ENCODE peak calls at places on chromosomes 16 and 17, in eight cellular contexts. V is lower leg skin, C is fibroblast of villous mesenchyme, R is transverse colon, Z is mammary epithelial cell, A is stomach, Y is Panc1, J is heart left ventricle. B is an unnamed sample.

GRCh38 chr17:20852541-20853370 is 190.1 kb downstream of the USP22 start:
- DNase-seq in V (no peak), C (peak), R (peak), Z (peak), A (no peak), Y (no peak), J (peak), B (no peak)

GRCh38 chr16:8982816-8983215 is 19.1 kb upstream of the USP7 start:
- DNase-seq in V (no peak), C (no peak), R (no peak), Z (no peak), A (no peak), Y (no peak), J (no peak), B (no peak)

GRCh38 chr16:14491831-14492529 is 138.1 kb downstream of the PARN start:
- DNase-seq in V (no peak), C (no peak), R (no peak), Z (no peak), A (no peak), Y (no peak), J (no peak), B (no peak)

GRCh38 chr17:55492951-55493350 is 18.3 kb downstream of the SMIM36 start:
- DNase-seq in V (no peak), C (no peak), R (no peak), Z (no peak), A (no peak), Y (no peak), J (no peak), B (no peak)

GRCh38 chr17:34683390-34683789 is 104.0 kb downstream of the TMEM132E start:
- DNase-seq in V (no peak), C (no peak), R (no peak), Z (no peak), A (no peak), Y (no peak), J (no peak), B (no peak)

GRCh38 chr17:40530988-40531971 is 29.9 kb upstream of the TNS4 start:
- DNase-seq in V (no peak), C (no peak), R (no peak), Z (no peak), A (no peak), Y (no peak), J (no peak), B (no peak)

GRCh38 chr17:40063915-40064531 is 1.3 kb downstream of the THRA start:
- DNase-seq in V (no peak), C (no peak), R (no peak), Z (no peak), A (no peak), Y (no peak), J (peak), B (no peak)

GRCh38 chr17:31511583-31511982 is 120.1 kb downstream of the RAB11FIP4 start:
- DNase-seq in V (no peak), C (no peak), R (no peak), Z (no peak), A (no peak), Y (no peak), J (no peak), B (no peak)

GRCh38 chr16:1101133-1101532 is 5.1 kb upstream of the C1QTNF8 start:
- DNase-seq in V (no peak), C (no peak), R (no peak), Z (no peak), A (no peak), Y (no peak), J (no peak), B (no peak)

GRCh38 chr17:72421128-72422092 is 300.6 kb downstream of the SOX9 start:
- DNase-seq in V (no peak), C (peak), R (peak), Z (peak), A (peak), Y (peak), J (no peak), B (peak)

GRCh38 chr17:9470171-9470570 is 105.4 kb downstream of the STX8 start:
- DNase-seq in V (no peak), C (peak), R (no peak), Z (no peak), A (no peak), Y (no peak), J (no peak), B (no peak)

DNA sequence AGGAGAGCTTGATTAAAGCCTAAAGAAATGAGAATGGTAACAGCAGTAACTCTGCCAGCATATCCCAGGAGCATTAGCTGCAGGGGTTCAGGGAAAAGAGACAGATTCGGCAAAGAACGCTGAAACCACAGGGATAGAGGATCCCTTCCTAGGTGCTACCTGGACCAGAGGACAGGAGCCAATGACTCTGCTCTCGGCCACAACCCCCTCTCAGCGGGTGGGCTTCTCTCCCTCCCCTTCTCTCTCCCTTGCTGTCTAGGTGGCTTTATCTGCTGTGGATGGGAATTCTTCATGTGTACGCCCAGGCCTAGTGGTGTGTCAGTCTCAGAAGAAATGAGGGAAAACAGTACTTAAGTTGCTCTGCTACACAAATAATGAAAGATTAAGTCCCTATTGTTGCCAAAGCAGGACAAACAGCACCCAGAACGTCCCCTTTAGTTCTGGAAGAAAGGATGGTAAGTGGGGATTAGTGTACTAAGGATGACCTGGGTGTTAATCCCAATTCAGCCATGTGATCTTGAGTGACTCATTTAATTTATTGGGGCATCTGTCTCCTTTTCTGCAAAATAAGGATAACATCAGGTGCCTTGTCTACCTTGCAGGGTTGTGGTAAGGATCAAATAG is 123.3 kb downstream of the CDK5R1 start:
- DNase-seq in V (no peak), C (no peak), R (no peak), Z (no peak), A (no peak), Y (no peak), J (no peak), B (no peak)
- TF ChIP-seq CTCF in V (no peak), C (no peak), R (no peak), Z (no peak), A (no peak), Y (no peak), J (no peak), B (no peak)

DNA sequence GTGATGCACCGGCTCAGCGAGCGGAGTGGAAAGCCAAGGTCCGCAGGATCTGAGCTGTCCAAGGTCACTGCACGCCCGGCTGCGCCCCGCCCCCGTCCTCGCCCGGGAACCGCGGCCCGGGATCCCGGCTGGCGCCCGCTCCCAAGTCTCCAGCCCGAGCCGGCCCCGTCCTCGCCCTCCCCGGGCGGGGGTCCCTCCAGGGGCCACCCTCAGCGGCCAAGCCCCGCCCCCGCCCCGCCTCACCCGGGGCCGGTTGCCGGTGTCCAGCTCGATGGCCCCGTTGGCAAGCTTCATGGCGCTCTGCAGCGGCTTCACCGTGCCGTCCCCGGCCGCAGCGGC is 209 bp downstream of the VPS9D1 start:
- DNase-seq in V (no peak), C (peak), R (peak), Z (no peak), A (peak), Y (no peak), J (peak), B (no peak)
- H3K4me3 ChIP-seq in V (peak), C (peak), R (peak), Z (peak), A (peak), Y (peak), J (peak), B (peak)

GRCh38 chr17:44968225-44969143 is at the start of gene C1QL1:
- DNase-seq in V (peak), C (peak), R (peak), Z (peak), A (peak), Y (no peak), J (peak), B (peak)
- TF ChIP-seq CTCF in V (no peak), C (no peak), R (no peak), Z (peak), A (no peak), Y (no peak), J (no peak), B (no peak)

DNA sequence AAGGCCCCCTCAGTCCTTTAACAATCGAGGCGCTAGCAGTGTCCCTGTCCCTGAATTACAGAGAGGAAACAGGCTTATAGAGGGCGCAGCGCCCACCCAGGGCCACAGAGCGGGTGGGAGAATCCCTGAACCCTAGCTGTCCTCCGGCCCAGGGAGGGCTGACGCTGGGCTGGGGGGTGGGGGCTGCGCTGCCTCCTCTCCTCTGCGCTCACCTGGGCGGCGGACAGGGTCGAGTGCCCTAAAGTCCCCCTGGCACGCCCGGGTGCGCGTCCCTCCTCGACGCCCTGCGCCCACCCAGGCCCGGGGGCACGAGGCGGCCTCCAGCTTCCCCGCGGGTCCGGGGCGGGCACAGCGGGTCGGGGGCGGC is 200.4 kb upstream of the N4BP1 start:
- DNase-seq in V (no peak), C (no peak), R (no peak), Z (no peak), A (no peak), Y (no peak), J (no peak), B (no peak)
- H3K4me3 ChIP-seq in V (no peak), C (no peak), R (peak), Z (no peak), A (peak), Y (no peak), J (peak), B (no peak)

GRCh38 chr16:35239561-35239960 is 1780.1 kb downstream of the TP53TG3F start:
- DNase-seq in V (no peak), C (no peak), R (no peak), Z (no peak), A (no peak), Y (no peak), J (no peak), B (no peak)
- TF ChIP-seq CTCF in V (no peak), C (no peak), R (no peak), Z (peak), A (no peak), Y (no peak), J (no peak), B (no peak)

DNA sequence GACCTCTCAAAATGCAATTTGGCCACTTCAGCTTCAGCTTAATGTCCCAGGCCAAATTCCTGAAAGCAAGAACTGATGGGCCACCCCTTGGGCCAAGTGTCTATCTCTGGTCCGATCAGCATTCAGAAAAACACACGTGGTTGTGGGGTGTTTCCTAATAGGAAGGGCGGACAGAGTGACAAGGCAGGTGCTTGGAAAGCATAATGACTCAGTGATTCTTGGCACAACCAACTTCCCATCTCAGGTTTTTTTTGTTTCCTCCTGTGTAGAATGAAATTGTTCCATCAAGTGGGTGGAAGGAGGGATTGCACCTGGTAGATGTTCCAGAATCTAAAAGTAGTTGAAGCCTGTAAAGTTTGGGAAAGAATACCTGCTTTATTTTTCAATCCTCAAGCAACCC is 155.6 kb downstream of the HS3ST2 start:
- DNase-seq in V (no peak), C (no peak), R (no peak), Z (peak), A (no peak), Y (no peak), J (no peak), B (no peak)
- H3K4me3 ChIP-seq in V (no peak), C (no peak), R (no peak), Z (no peak), A (no peak), Y (no peak), J (no peak), B (no peak)

GRCh38 chr17:17722081-17722905 is 41.0 kb downstream of the RAI1 start:
- DNase-seq in V (no peak), C (no peak), R (no peak), Z (no peak), A (no peak), Y (no peak), J (no peak), B (no peak)
- TF ChIP-seq CTCF in V (no peak), C (no peak), R (no peak), Z (no peak), A (no peak), Y (no peak), J (no peak), B (no peak)

GRCh38 chr17:66255527-66255971 is 26.3 kb upstream of the APOH start:
- DNase-seq in V (no peak), C (no peak), R (no peak), Z (no peak), A (no peak), Y (no peak), J (no peak), B (no peak)
- H3K4me3 ChIP-seq in V (no peak), C (no peak), R (no peak), Z (no peak), A (no peak), Y (no peak), J (no peak), B (no peak)

GRCh38 chr16:30142672-30143346 is 19.8 kb upstream of the MAPK3 start:
- DNase-seq in V (no peak), C (no peak), R (no peak), Z (no peak), A (no peak), Y (peak), J (no peak), B (no peak)
- TF ChIP-seq CTCF in V (no peak), C (no peak), R (peak), Z (peak), A (no peak), Y (no peak), J (no peak), B (no peak)

GRCh38 chr16:77993586-77993985 is 28.8 kb upstream of the CLEC3A start:
- DNase-seq in V (no peak), C (peak), R (no peak), Z (no peak), A (no peak), Y (no peak), J (no peak), B (no peak)
- H3K4me3 ChIP-seq in V (no peak), C (no peak), R (no peak), Z (no peak), A (no peak), Y (no peak), J (no peak), B (no peak)

B was measured in foreskin fibroblast.